ENCODE peak calls at places on chromosomes 7 and 10, in six cellular contexts. One of them, this sample, is unnamed.

GRCh38 chr7:140674899-140675701 is 2.4 kb downstream of the ADCK2 start:
- DNase-seq in hypothalamus: no peak
- DNase-seq in activated CD4-positive, alpha-beta T cell treated with anti-CD3 and anti-CD28 coated beads, Interleukin-2, amount 50 U/mL, for 4 hours: no peak
- DNase-seq in coronary artery: no peak
- DNase-seq in neural crest cell: peak
- DNase-seq in H7: peak
- DNase-seq in this sample: peak

GRCh38 chr7:24010495-24010894 is 273.5 kb upstream of the NPY start:
- DNase-seq in hypothalamus: no peak
- DNase-seq in activated CD4-positive, alpha-beta T cell treated with anti-CD3 and anti-CD28 coated beads, Interleukin-2, amount 50 U/mL, for 4 hours: no peak
- DNase-seq in coronary artery: no peak
- DNase-seq in neural crest cell: no peak
- DNase-seq in H7: no peak
- DNase-seq in this sample: no peak

GRCh38 chr10:12777840-12778585 is 223.5 kb downstream of the CCDC3 start:
- DNase-seq in hypothalamus: no peak
- DNase-seq in activated CD4-positive, alpha-beta T cell treated with anti-CD3 and anti-CD28 coated beads, Interleukin-2, amount 50 U/mL, for 4 hours: no peak
- DNase-seq in coronary artery: no peak
- DNase-seq in neural crest cell: no peak
- DNase-seq in H7: no peak
- DNase-seq in this sample: no peak

GRCh38 chr10:14459670-14460069 is 128.9 kb upstream of the FRMD4A start:
- DNase-seq in hypothalamus: no peak
- DNase-seq in activated CD4-positive, alpha-beta T cell treated with anti-CD3 and anti-CD28 coated beads, Interleukin-2, amount 50 U/mL, for 4 hours: no peak
- DNase-seq in coronary artery: no peak
- DNase-seq in neural crest cell: no peak
- DNase-seq in H7: no peak
- DNase-seq in this sample: no peak

GRCh38 chr7:69808401-69808800 is 210.1 kb downstream of the AUTS2 start:
- DNase-seq in hypothalamus: no peak
- DNase-seq in activated CD4-positive, alpha-beta T cell treated with anti-CD3 and anti-CD28 coated beads, Interleukin-2, amount 50 U/mL, for 4 hours: no peak
- DNase-seq in coronary artery: no peak
- DNase-seq in neural crest cell: no peak
- DNase-seq in H7: no peak
- DNase-seq in this sample: no peak

GRCh38 chr7:5237286-5237685 is 45.5 kb upstream of the SLC29A4 start:
- DNase-seq in hypothalamus: no peak
- DNase-seq in activated CD4-positive, alpha-beta T cell treated with anti-CD3 and anti-CD28 coated beads, Interleukin-2, amount 50 U/mL, for 4 hours: no peak
- DNase-seq in coronary artery: no peak
- DNase-seq in neural crest cell: no peak
- DNase-seq in H7: no peak
- DNase-seq in this sample: peak

GRCh38 chr7:29946428-29947186 is 43.0 kb downstream of the SCRN1 start:
- DNase-seq in hypothalamus: no peak
- DNase-seq in activated CD4-positive, alpha-beta T cell treated with anti-CD3 and anti-CD28 coated beads, Interleukin-2, amount 50 U/mL, for 4 hours: no peak
- DNase-seq in coronary artery: no peak
- DNase-seq in neural crest cell: no peak
- DNase-seq in H7: peak
- DNase-seq in this sample: peak

GRCh38 chr10:72176701-72177100 is 39.1 kb upstream of the ANAPC16 start:
- DNase-seq in hypothalamus: no peak
- DNase-seq in activated CD4-positive, alpha-beta T cell treated with anti-CD3 and anti-CD28 coated beads, Interleukin-2, amount 50 U/mL, for 4 hours: no peak
- DNase-seq in coronary artery: no peak
- DNase-seq in neural crest cell: no peak
- DNase-seq in H7: no peak
- DNase-seq in this sample: no peak

GRCh38 chr10:77637986-77638765 is 568 bp upstream of the KCNMA1 start:
- DNase-seq in hypothalamus: no peak
- DNase-seq in activated CD4-positive, alpha-beta T cell treated with anti-CD3 and anti-CD28 coated beads, Interleukin-2, amount 50 U/mL, for 4 hours: no peak
- DNase-seq in coronary artery: peak
- DNase-seq in neural crest cell: peak
- DNase-seq in H7: peak
- DNase-seq in this sample: peak

GRCh38 chr7:70533614-70534013 is 598.3 kb upstream of the GALNT17 start:
- DNase-seq in hypothalamus: no peak
- DNase-seq in activated CD4-positive, alpha-beta T cell treated with anti-CD3 and anti-CD28 coated beads, Interleukin-2, amount 50 U/mL, for 4 hours: no peak
- DNase-seq in coronary artery: no peak
- DNase-seq in neural crest cell: no peak
- DNase-seq in H7: no peak
- DNase-seq in this sample: no peak

GRCh38 chr7:159027803-159028455 is 116.7 kb downstream of the VIPR2 start:
- DNase-seq in hypothalamus: no peak
- DNase-seq in activated CD4-positive, alpha-beta T cell treated with anti-CD3 and anti-CD28 coated beads, Interleukin-2, amount 50 U/mL, for 4 hours: no peak
- DNase-seq in coronary artery: peak
- DNase-seq in neural crest cell: no peak
- DNase-seq in H7: no peak
- DNase-seq in this sample: no peak

This sample was measured in mesenchymal stem cell.